ENCODE peak calls at places on chromosomes 1 and 21, in five cellular contexts. One of them, this sample, is unnamed.

GRCh38 chr1:89464008-89464407 is 60.6 kb upstream of the LRRC8B start:
- DNase-seq in immature natural killer cell: peak
- DNase-seq in SJSA1: no peak
- DNase-seq in NCI-H2081: no peak
- DNase-seq in heart left ventricle: no peak
- DNase-seq in this sample: no peak

GRCh38 chr1:24862775-24863483 is 67.1 kb downstream of the RUNX3 start:
- DNase-seq in heart left ventricle: no peak
- DNase-seq in NCI-H2081: no peak
- DNase-seq in SJSA1: no peak
- DNase-seq in immature natural killer cell: no peak
- DNase-seq in this sample: no peak

GRCh38 chr1:234554478-234555311 is 55.3 kb downstream of the IRF2BP2 start:
- DNase-seq in heart left ventricle: no peak
- DNase-seq in NCI-H2081: peak
- DNase-seq in SJSA1: no peak
- DNase-seq in immature natural killer cell: no peak
- DNase-seq in this sample: no peak

GRCh38 chr1:84853743-84854721 is 39.0 kb downstream of the LPAR3 start:
- DNase-seq in immature natural killer cell: peak
- DNase-seq in NCI-H2081: no peak
- DNase-seq in heart left ventricle: no peak
- DNase-seq in SJSA1: peak
- DNase-seq in this sample: no peak

GRCh38 chr1:8517579-8518489 is 199.9 kb downstream of the SLC45A1 start:
- DNase-seq in NCI-H2081: no peak
- DNase-seq in SJSA1: peak
- DNase-seq in heart left ventricle: no peak
- DNase-seq in immature natural killer cell: no peak
- DNase-seq in this sample: no peak

GRCh38 chr1:93434987-93435386 is 12.9 kb upstream of the FNBP1L start:
- DNase-seq in immature natural killer cell: no peak
- DNase-seq in NCI-H2081: no peak
- DNase-seq in SJSA1: no peak
- DNase-seq in heart left ventricle: no peak
- DNase-seq in this sample: no peak

GRCh38 chr1:43205671-43206070 is 33.5 kb downstream of the CFAP57 start:
- DNase-seq in SJSA1: peak
- DNase-seq in NCI-H2081: no peak
- DNase-seq in heart left ventricle: no peak
- DNase-seq in immature natural killer cell: no peak
- DNase-seq in this sample: no peak

GRCh38 chr21:22352088-22352487 is 1353.9 kb downstream of the NCAM2 start:
- DNase-seq in SJSA1: no peak
- DNase-seq in immature natural killer cell: no peak
- DNase-seq in heart left ventricle: no peak
- DNase-seq in NCI-H2081: no peak
- DNase-seq in this sample: no peak

GRCh38 chr1:231319080-231319479 is 18.6 kb downstream of the EXOC8 start:
- DNase-seq in SJSA1: no peak
- DNase-seq in immature natural killer cell: no peak
- DNase-seq in heart left ventricle: no peak
- DNase-seq in NCI-H2081: no peak
- DNase-seq in this sample: no peak

GRCh38 chr1:9078949-9079500 is 9.6 kb upstream of the SLC2A5 start:
- DNase-seq in heart left ventricle: no peak
- DNase-seq in immature natural killer cell: no peak
- DNase-seq in SJSA1: no peak
- DNase-seq in NCI-H2081: no peak
- DNase-seq in this sample: no peak

GRCh38 chr1:67753776-67754525 is 69.0 kb downstream of the GADD45A start:
- DNase-seq in immature natural killer cell: no peak
- DNase-seq in NCI-H2081: no peak
- DNase-seq in heart left ventricle: no peak
- DNase-seq in SJSA1: no peak
- DNase-seq in this sample: no peak

GRCh38 chr1:110774398-110774797 is 98.5 kb upstream of the CD53 start:
- DNase-seq in NCI-H2081: no peak
- DNase-seq in heart left ventricle: no peak
- DNase-seq in SJSA1: no peak
- DNase-seq in immature natural killer cell: no peak
- DNase-seq in this sample: no peak

This sample was measured in smooth muscle cell of the brain vasculature.